ENCODE peak calls at places on chromosomes 4 and X, in eight cellular contexts. F, T, K, X, M, R, D and Y are unnamed samples.

GRCh38 chrX:47539860-47540259 is 21.1 kb upstream of the ARAF start:
- DNase-seq in M (no peak), D (no peak), X (no peak), T (no peak), K (no peak), R (no peak), F (no peak), Y (no peak)

GRCh38 chr4:103052779-103053178 is 23.8 kb downstream of the SLC9B2 start:
- DNase-seq in D (no peak), X (no peak), T (no peak), F (no peak), R (no peak), K (no peak), M (no peak), Y (no peak)

GRCh38 chr4:119627267-119628190 is 1.1 kb downstream of the PDE5A start:
- DNase-seq in R (peak; percentile 61), X (peak; percentile 23), F (peak; percentile 44), K (peak; percentile 75), T (no peak), D (peak; percentile 8), M (peak; percentile 92), Y (peak; percentile 13)

GRCh38 chr4:150012851-150013360 is 65.3 kb upstream of the DCLK2 start:
- DNase-seq in F (no peak), K (no peak), D (no peak), M (no peak), R (no peak), X (no peak), T (no peak), Y (no peak)

GRCh38 chr4:127479031-127479622 is 153.6 kb upstream of the INTU start:
- DNase-seq in F (peak; percentile 19), K (no peak), D (no peak), R (peak; percentile 1), X (no peak), T (no peak), M (peak; percentile 24), Y (no peak)

GRCh38 chr4:152462047-152462446 is 73.8 kb downstream of the FBXW7 start:
- DNase-seq in X (no peak), T (no peak), R (no peak), F (no peak), M (no peak), K (no peak), D (no peak), Y (no peak)

GRCh38 chr4:59904331-59904730 is 1295.8 kb upstream of the ADGRL3 start:
- DNase-seq in M (no peak), K (no peak), R (no peak), X (no peak), F (no peak), T (no peak), D (no peak), Y (no peak)

GRCh38 chr4:82905205-82905604 is 4.7 kb downstream of the THAP9 start:
- DNase-seq in M (peak; percentile 37), T (no peak), R (peak; percentile 21), F (no peak), X (no peak), D (peak; percentile 21), K (no peak), Y (no peak)

GRCh38 chr4:29423836-29424721 is 1296.1 kb upstream of the PCDH7 start:
- DNase-seq in F (peak; percentile 70), M (peak; percentile 71), K (no peak), R (no peak), D (no peak), T (peak; percentile 15), X (no peak), Y (no peak)

GRCh38 chrX:49618574-49618973 is 19.8 kb downstream of the GAGE1 start:
- DNase-seq in M (no peak), X (no peak), K (no peak), D (no peak), T (no peak), R (no peak), F (no peak), Y (no peak)

GRCh38 chrX:70172226-70172625 is 5.1 kb upstream of the DGAT2L6 start:
- DNase-seq in R (no peak), F (no peak), K (no peak), X (no peak), M (no peak), T (no peak), D (no peak), Y (no peak)

GRCh38 chrX:145751943-145752342 is 65.7 kb upstream of the SLITRK2 start:
- DNase-seq in X (no peak), K (no peak), F (no peak), D (no peak), M (no peak), T (no peak), R (peak; percentile 27), Y (no peak)

GRCh38 chrX:132180929-132181328 is 38.3 kb downstream of the RAP2C start:
- DNase-seq in M (no peak), D (no peak), F (no peak), X (no peak), K (no peak), R (no peak), T (no peak), Y (no peak)

GRCh38 chr4:77881460-77882295 is 19.0 kb downstream of the MRPL1 start:
- DNase-seq in K (no peak), X (no peak), T (no peak), R (no peak), F (no peak), M (peak; percentile 8), D (no peak), Y (no peak)

GRCh38 chrX:144616317-144616716 is 631.0 kb upstream of the SPANXN1 start:
- DNase-seq in T (no peak), R (no peak), F (no peak), X (no peak), K (no peak), M (no peak), D (no peak), Y (no peak)

GRCh38 chr4:127000090-127000489 is 632.7 kb upstream of the INTU start:
- DNase-seq in T (no peak), F (no peak), D (no peak), X (no peak), R (no peak), K (no peak), M (no peak), Y (no peak)